ENCODE peak calls at places on chromosomes 12 and 14, in six cellular contexts. R is mesothelial cell of epicardium, Q is astrocyte of the cerebellum, P is nephron progenitor cell, F is stomach, E is kidney epithelial cell. J is an unnamed sample.

GRCh38 chr12:96359328-96359727 is 40.9 kb downstream of the CDK17 start:
- DNase-seq in F (no peak), Q (no peak), E (no peak), P (no peak), R (no peak), J (no peak)

GRCh38 chr12:56261503-56262230 is 3.5 kb upstream of the ANKRD52 start:
- DNase-seq in P (no peak), F (no peak), E (peak), Q (no peak), R (no peak), J (no peak)

GRCh38 chr14:64442300-64442988 is 22.9 kb upstream of the AKAP5 start:
- DNase-seq in F (no peak), R (no peak), P (no peak), Q (no peak), E (no peak), J (no peak)

GRCh38 chr14:104821229-104821945 is 20.5 kb downstream of the ZBTB42 start:
- DNase-seq in F (no peak), E (no peak), P (no peak), Q (no peak), R (no peak), J (no peak)

GRCh38 chr12:64390275-64390851 is at the start of gene C12orf56:
- DNase-seq in P (no peak), Q (no peak), R (no peak), E (no peak), F (no peak), J (no peak)

GRCh38 chr14:92409069-92409468 is 86.1 kb downstream of the SLC24A4 start:
- DNase-seq in E (no peak), P (no peak), R (no peak), Q (no peak), F (no peak), J (no peak)

GRCh38 chr14:93969082-93969828 is 7.1 kb downstream of the ASB2 start:
- DNase-seq in P (no peak), Q (no peak), R (no peak), F (no peak), E (no peak), J (no peak)

GRCh38 chr12:24977711-24978110 is 28.8 kb upstream of the BCAT1 start:
- DNase-seq in R (no peak), E (no peak), F (no peak), P (no peak), Q (no peak), J (no peak)

GRCh38 chr12:4153343-4153892 is 120.1 kb upstream of the CCND2 start:
- DNase-seq in P (no peak), F (no peak), E (no peak), Q (no peak), R (no peak), J (no peak)

GRCh38 chr14:69580009-69580577 is 5.4 kb upstream of the CCDC177 start:
- DNase-seq in F (peak), P (peak), Q (peak), E (no peak), R (peak), J (peak)

GRCh38 chr12:6450869-6451347 is 934 bp upstream of the TAPBPL start:
- DNase-seq in P (no peak), Q (no peak), R (peak), E (no peak), F (no peak), J (no peak)

GRCh38 chr14:50387543-50387942 is 9.1 kb downstream of the CDKL1 start:
- DNase-seq in F (no peak), Q (no peak), R (no peak), E (no peak), P (no peak), J (no peak)

DNA sequence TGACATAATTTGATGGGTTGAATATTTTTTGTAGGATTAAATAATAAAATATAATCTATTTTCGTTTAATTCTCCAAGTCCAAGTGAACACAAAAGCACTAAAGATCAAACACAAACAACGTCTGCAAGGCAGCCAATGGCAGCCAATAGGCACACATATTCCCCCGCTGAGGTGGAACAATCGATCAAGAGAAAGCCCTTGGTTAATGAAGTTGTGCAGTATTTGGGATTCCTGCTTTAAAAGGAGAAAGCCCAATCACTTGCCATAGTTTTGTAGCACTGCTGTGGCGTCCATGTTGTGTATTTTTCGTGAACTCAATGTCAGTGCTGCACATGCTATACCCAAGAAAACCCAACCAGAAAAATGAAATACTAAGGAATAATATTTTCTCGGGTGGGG is 1.5 kb downstream of the DHRS7 start:
- DNase-seq in P (no peak), F (no peak), Q (no peak), E (no peak), R (no peak), J (no peak)
- TF ChIP-seq CTCF in P (no peak), F (no peak), Q (no peak), E (no peak), R (no peak), J (no peak)

DNA sequence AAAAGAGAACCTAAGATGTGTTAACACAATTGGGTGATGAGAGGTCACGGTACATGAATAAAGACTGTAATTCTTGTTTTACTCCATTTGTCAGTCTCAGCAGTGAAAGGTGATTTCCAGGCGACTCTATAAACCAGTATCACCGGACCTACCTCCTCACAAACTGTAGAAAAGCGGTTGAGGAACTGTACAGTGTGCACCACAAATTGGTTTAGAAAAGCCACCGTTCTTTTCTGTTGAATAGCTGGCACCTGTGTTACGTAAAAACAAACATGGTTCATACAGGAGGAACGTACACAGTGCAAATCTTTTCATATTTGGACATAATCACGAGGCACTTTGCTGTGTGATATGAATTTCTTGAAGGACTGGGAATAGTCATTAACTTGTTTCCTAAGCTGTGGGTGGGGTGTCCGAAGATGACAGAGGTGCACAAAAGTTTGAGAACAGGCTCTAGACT is 665 bp downstream of the WASHC3 start:
- DNase-seq in F (no peak), Q (no peak), P (no peak), E (no peak), R (no peak), J (no peak)
- TF ChIP-seq CTCF in F (no peak), Q (no peak), P (no peak), E (no peak), R (no peak), J (no peak)

GRCh38 chr12:28110329-28110728 is 79.9 kb upstream of the CCDC91 start:
- DNase-seq in P (no peak), R (no peak), Q (no peak), F (no peak), E (no peak), J (no peak)
- TF ChIP-seq CTCF in P (no peak), R (no peak), Q (no peak), F (no peak), E (no peak), J (no peak)

DNA sequence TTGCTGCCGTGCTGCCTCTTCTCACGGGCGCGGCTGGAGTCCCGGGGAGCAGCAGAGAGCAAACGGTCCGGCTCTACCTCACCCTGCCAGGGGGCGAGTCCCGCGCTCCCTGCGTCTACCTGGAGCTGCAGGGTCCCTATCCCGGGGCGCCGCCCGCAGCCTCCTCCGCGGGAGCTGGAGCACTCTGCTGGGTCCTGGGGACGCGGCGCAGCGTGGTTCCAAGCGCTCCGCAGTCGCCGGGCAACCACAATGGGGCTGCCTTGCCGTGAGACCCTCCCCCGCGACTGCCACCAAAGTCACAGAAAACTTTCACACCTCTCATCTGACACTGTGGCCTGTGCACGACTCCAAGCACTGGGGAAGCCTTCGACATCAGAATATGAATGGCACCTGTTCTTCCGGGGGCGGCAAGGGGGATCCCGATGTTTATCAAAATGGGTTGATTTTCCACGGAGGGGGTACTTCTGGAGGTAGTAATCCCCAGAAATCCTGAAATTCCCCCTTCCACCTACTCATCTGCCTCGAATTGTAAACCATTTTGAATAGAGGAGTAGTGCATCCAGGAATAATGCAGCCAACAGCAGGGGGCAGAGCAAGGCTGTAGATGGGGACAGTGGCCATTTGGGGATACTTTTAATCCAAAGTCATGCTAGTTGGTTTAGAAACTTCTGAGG is at the start of gene C12orf42:
- DNase-seq in Q (no peak), E (no peak), F (no peak), R (no peak), P (peak), J (no peak)
- TF ChIP-seq CTCF in Q (peak), E (peak), F (no peak), R (no peak), P (peak), J (no peak)

J was measured in coronary artery.